ENCODE peak calls at places on chromosomes 12 and 14, in nine cellular contexts. M, J, K, A, W, E, G, C and N are unnamed samples.

GRCh38 chr12:180445-180844 is 33.5 kb downstream of the SLC6A12 start:
- DNase-seq in M (peak), J (no peak), K (no peak), A (peak), W (no peak), E (no peak), G (no peak), C (peak), N (no peak)

GRCh38 chr12:31603546-31604009 is 12.6 kb upstream of the DENND5B start:
- DNase-seq in M (no peak), J (no peak), K (no peak), A (no peak), W (no peak), E (no peak), G (no peak), C (no peak), N (no peak)

GRCh38 chr12:2552000-2552399 is 242.8 kb upstream of the FKBP4 start:
- DNase-seq in M (no peak), J (no peak), K (no peak), A (no peak), W (no peak), E (no peak), G (no peak), C (no peak), N (no peak)

GRCh38 chr12:111596985-111597730 is 2.0 kb downstream of the ATXN2 start:
- DNase-seq in M (peak), J (peak), K (peak), A (peak), W (peak), E (peak), G (peak), C (peak), N (peak)

GRCh38 chr14:37584211-37585100 is 10.6 kb downstream of the FOXA1 start:
- DNase-seq in M (no peak), J (peak), K (no peak), A (no peak), W (no peak), E (no peak), G (no peak), C (no peak), N (no peak)

GRCh38 chr12:114747156-114747555 is 63.2 kb upstream of the TBX3 start:
- DNase-seq in M (no peak), J (no peak), K (no peak), A (no peak), W (no peak), E (no peak), G (no peak), C (no peak), N (no peak)

GRCh38 chr14:51776102-51776894 is 84.1 kb upstream of the GNG2 start:
- DNase-seq in M (peak), J (peak), K (peak), A (peak), W (peak), E (peak), G (peak), C (peak), N (peak)

GRCh38 chr14:69615471-69616407 is 4.3 kb downstream of the SUSD6 start:
- DNase-seq in M (peak), J (peak), K (peak), A (peak), W (peak), E (peak), G (no peak), C (peak), N (peak)

GRCh38 chr12:1605129-1606020 is 11.0 kb upstream of the FBXL14 start:
- DNase-seq in M (peak), J (peak), K (peak), A (peak), W (peak), E (peak), G (peak), C (peak), N (peak)

GRCh38 chr14:61774861-61775260 is 12.6 kb downstream of the SNAPC1 start:
- DNase-seq in M (no peak), J (no peak), K (no peak), A (no peak), W (no peak), E (no peak), G (no peak), C (no peak), N (no peak)